ENCODE peak calls at places on chromosomes 4 and X, in six cellular contexts. D is PC-9, X is HFF-Myc, F is upper lobe of right lung, J is fibroblast of lung, R is mammary epithelial cell. Z is an unnamed sample.

GRCh38 chr4:78190595-78190994 is 133.5 kb downstream of the FRAS1 start:
- DNase-seq in X (no peak), D (no peak), J (no peak), F (no peak), R (no peak), Z (no peak)

GRCh38 chr4:119314356-119314755 is 7.6 kb downstream of the FABP2 start:
- DNase-seq in X (no peak), D (no peak), R (peak), J (peak), F (no peak), Z (peak)

GRCh38 chrX:112211459-112211858 is 128.9 kb upstream of the TRPC5 start:
- DNase-seq in D (no peak), F (no peak), X (no peak), J (no peak), R (peak), Z (no peak)

GRCh38 chrX:136780738-136781137 is at the start of gene ARHGEF6:
- DNase-seq in D (no peak), F (no peak), J (peak), R (no peak), X (no peak), Z (peak)

GRCh38 chr4:38069271-38069760 is 109.1 kb downstream of the PTTG2 start:
- DNase-seq in R (peak), J (peak), F (no peak), X (no peak), D (peak), Z (peak)

GRCh38 chr4:173420821-173421220 is 21.9 kb upstream of the SCRG1 start:
- DNase-seq in X (no peak), R (no peak), D (no peak), F (no peak), J (no peak), Z (peak)

GRCh38 chr4:80913381-80913780 is 117.1 kb upstream of the BMP3 start:
- DNase-seq in R (no peak), X (no peak), D (no peak), J (no peak), F (no peak), Z (peak)

GRCh38 chr4:48093949-48094550 is 40.0 kb downstream of the TXK start:
- DNase-seq in J (no peak), R (peak), F (no peak), X (no peak), D (peak), Z (peak)

GRCh38 chr4:141301216-141301615 is 80.5 kb downstream of the ZNF330 start:
- DNase-seq in X (no peak), F (no peak), J (no peak), D (no peak), R (no peak), Z (peak)

GRCh38 chr4:20809796-20810195 is 109.5 kb downstream of the PACRGL start:
- DNase-seq in D (peak), X (no peak), R (peak), F (peak), J (no peak), Z (no peak)

GRCh38 chr4:98771959-98772619 is 113.7 kb upstream of the TSPAN5 start:
- DNase-seq in X (no peak), D (no peak), R (no peak), F (no peak), J (no peak), Z (no peak)

DNA sequence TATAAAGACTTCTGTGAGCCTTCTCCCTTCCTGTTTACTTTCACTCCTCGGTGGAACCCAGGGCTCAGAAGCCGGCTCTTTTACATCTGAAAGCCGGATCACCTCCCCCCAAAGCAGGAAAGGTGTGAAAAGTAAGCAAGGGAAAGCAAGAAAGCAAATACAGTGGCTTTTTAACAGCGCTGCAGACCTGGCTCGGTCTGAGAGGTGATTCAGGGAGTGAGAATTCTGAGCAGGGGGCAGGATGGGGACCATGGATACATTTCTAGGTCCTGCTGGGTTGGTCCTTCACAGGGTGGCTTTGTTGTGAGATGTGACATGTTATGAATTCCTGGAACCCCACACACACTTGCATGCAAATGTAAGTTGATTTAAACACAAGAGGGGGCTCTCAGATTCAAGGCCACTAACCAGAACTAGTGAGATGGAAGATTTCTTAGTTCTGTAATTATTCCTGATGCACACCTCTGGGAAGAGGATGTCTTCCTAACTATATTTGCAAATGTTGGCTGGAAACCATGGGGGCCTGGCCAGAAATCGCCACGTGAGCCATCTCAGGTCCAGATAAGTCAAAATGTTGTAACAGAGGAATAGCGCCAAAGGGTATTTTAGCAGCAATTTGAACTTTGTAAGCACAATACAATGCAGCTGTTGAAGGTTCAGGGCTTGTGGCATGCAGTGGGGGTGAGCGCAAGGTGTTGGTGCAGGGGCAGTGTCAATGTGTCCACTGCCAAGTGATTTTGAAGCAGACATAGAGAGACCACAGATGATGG is 670.1 kb upstream of the LCORL start:
- DNase-seq in R (no peak), J (no peak), F (no peak), D (no peak), X (no peak), Z (no peak)
- TF ChIP-seq CTCF in R (no peak), J (no peak), F (no peak), D (no peak), X (no peak), Z (no peak)

DNA sequence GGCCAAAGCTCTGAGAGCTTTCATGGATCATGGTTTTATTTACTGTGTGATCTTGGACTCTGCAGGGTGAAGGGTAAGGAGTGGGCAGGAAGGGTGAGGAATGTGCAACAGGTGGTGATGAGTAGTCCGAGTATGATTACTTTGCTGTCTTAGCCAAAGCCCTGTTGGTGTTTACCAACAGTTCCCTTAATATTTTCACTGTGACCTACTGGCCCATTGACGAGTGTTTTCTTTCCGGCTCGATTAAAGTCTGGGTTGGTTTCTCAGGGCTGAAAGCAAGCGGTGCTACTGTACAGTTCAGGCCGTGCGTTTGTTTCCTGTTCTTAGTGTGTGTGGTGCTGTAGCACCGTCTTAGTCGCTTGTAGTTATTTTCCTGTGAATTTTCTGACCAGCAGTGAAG is 2.6 kb downstream of the ARHGAP24 start:
- DNase-seq in X (no peak), D (no peak), F (no peak), J (no peak), R (no peak), Z (no peak)
- H3K4me3 ChIP-seq in X (peak), D (no peak), F (peak), J (no peak), R (no peak), Z (no peak)

GRCh38 chr4:15964159-15964558 is 1.2 kb upstream of the FGFBP2 start:
- DNase-seq in D (no peak), F (no peak), X (no peak), R (no peak), J (no peak), Z (no peak)
- TF ChIP-seq CTCF in D (no peak), F (no peak), X (no peak), R (no peak), J (no peak), Z (no peak)

GRCh38 chrX:39941332-39941920 is 156.3 kb downstream of the BCOR start:
- DNase-seq in J (no peak), X (no peak), D (no peak), R (no peak), F (no peak), Z (no peak)

GRCh38 chrX:39938466-39938865 is 159.3 kb downstream of the BCOR start:
- DNase-seq in R (no peak), J (no peak), F (no peak), D (no peak), X (no peak), Z (no peak)

GRCh38 chrX:39935414-39936064 is 162.2 kb downstream of the BCOR start:
- DNase-seq in J (no peak), X (no peak), F (no peak), R (no peak), D (no peak), Z (no peak)

GRCh38 chrX:39939678-39940077 is 158.1 kb downstream of the BCOR start:
- DNase-seq in D (no peak), F (no peak), R (no peak), X (no peak), J (no peak), Z (no peak)

GRCh38 chrX:39936886-39937770 is 160.6 kb downstream of the BCOR start:
- DNase-seq in X (no peak), D (no peak), R (no peak), J (no peak), F (no peak), Z (no peak)
- H3K4me3 ChIP-seq in X (no peak), D (no peak), R (no peak), J (no peak), F (no peak), Z (no peak)

GRCh38 chrX:3522016-3522690 is 175.7 kb upstream of the MXRA5 start:
- DNase-seq in X (no peak), F (no peak), D (no peak), R (no peak), J (peak), Z (peak)

GRCh38 chrX:3518870-3519269 is 172.4 kb upstream of the MXRA5 start:
- DNase-seq in X (no peak), F (no peak), J (peak), R (peak), D (peak), Z (peak)

GRCh38 chrX:3520458-3520857 is 174.0 kb upstream of the MXRA5 start:
- DNase-seq in J (no peak), R (no peak), X (no peak), F (no peak), D (no peak), Z (no peak)

GRCh38 chrX:3526084-3526483 is 179.6 kb upstream of the MXRA5 start:
- DNase-seq in R (no peak), F (no peak), D (no peak), X (no peak), J (no peak), Z (no peak)

DNA sequence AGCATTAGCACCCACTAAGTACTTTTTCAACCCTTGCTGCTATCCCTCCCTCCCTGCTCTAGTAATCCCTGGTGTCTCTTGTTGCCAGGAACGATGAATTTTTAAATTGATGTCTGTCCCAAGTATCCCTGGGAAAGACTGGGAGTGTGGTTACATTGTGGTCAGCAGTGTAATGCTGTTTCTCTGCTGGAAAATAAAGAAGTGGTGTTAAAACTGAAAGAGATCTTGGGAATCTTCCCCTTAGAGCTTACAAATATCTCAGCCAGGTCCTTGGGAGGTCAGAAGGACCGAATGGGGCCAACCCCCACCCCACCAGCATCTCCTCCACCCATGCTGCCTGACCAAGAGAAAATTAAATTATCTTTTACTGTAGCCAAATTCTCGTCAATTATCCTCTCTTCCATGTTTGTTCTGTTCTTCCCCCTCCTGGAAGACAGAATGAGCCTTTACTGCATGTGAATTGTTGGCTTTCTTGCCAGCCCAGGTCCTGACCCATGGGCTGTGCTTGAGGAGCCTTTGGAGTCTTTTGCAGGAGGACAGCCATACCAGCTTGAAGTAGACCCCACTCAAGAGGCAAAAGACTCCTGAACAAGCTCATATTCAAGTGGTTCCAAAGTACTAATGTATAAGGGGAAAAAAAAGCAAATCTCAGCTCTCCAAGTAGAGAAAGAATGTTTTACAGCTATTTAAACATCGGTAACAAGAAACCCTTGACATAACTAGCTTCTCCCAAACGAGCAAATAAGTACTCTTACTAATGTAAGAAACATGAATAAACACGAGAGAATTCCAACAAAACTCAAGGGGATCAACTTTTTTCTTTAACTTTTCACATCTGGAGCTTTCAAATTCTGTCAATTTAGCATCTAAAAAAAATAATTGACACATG is 174.8 kb upstream of the MXRA5 start:
- DNase-seq in X (no peak), F (no peak), D (no peak), J (no peak), R (no peak), Z (peak)
- TF ChIP-seq CTCF in X (no peak), F (no peak), D (no peak), J (no peak), R (no peak), Z (no peak)

DNA sequence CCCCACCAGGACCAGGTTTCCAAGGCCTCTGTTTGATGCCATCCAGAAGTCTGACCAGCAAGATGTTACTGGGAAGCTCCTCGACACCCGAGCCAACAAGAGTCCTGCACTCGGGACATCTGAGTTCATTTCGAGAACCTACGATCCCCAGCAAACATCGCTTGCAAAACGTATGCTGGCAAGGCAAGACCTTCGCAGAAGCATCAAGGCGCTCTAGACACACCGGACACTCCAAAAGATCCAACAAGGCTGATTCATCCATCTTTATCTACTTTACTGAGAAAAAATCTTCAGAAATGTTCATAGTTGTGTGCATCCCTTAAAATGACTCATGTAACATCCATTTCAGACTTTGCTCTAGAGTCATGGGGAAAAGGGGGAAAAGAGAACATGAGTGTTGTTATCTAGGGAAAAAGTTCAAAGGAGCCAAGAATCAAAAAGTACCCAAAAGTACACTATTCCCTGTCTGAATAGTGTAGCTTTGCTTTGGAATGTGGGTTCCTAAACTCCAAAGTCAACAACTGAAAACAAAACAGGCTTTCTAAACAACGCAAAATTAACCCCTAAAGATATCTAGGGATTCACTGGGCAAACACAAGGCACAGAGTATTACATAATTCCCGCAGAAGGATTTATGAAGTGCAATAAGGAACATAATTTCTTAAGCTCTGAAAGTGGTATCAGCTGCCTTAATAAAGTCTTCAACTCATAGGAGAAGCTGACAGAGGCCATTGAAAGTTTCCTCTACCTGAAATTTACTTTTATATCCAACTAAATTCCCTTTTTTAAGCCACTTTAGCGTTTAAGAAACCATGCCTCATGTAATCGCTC is 1.6 kb downstream of the SH3RF1 start:
- DNase-seq in F (no peak), R (peak), J (peak), X (no peak), D (no peak), Z (peak)
- H3K4me3 ChIP-seq in F (peak), R (peak), J (peak), X (peak), D (peak), Z (peak)